ENCODE peak calls at places on chromosome 7, in nine cellular contexts. One of them, this sample, is unnamed. For H3K36me3, the result is how much of the 10 kb centered on the place peaks cover.

GRCh38 chr7:106057962-106058901 is 53.9 kb downstream of the SYPL1 start:
- DNase-seq in lung: peak
- DNase-seq in Caco-2: no peak
- DNase-seq in pancreas: peak
- DNase-seq in adrenal gland: no peak
- DNase-seq in tibial nerve: no peak
- DNase-seq in transverse colon: peak
- DNase-seq in WERI-Rb-1: peak
- DNase-seq in psoas muscle: no peak
- DNase-seq in this sample: peak

GRCh38 chr7:117116221-117116620 is 162.9 kb downstream of the ST7 start:
- DNase-seq in WERI-Rb-1: no peak
- DNase-seq in adrenal gland: no peak
- DNase-seq in transverse colon: no peak
- DNase-seq in psoas muscle: no peak
- DNase-seq in Caco-2: no peak
- DNase-seq in pancreas: no peak
- DNase-seq in tibial nerve: no peak
- DNase-seq in lung: no peak
- DNase-seq in this sample: no peak

GRCh38 chr7:80087051-80087767 is 47.4 kb upstream of the GNAI1 start:
- DNase-seq in psoas muscle: no peak
- DNase-seq in pancreas: no peak
- DNase-seq in adrenal gland: no peak
- DNase-seq in WERI-Rb-1: no peak
- DNase-seq in transverse colon: no peak
- DNase-seq in Caco-2: no peak
- DNase-seq in tibial nerve: no peak
- DNase-seq in lung: no peak
- DNase-seq in this sample: no peak

GRCh38 chr7:85730016-85730415 is 543.2 kb upstream of the SEMA3D start:
- DNase-seq in WERI-Rb-1: no peak
- DNase-seq in adrenal gland: no peak
- DNase-seq in lung: no peak
- DNase-seq in pancreas: no peak
- DNase-seq in Caco-2: no peak
- DNase-seq in psoas muscle: no peak
- DNase-seq in tibial nerve: no peak
- DNase-seq in transverse colon: peak
- DNase-seq in this sample: no peak

GRCh38 chr7:155258233-155258575 is 39.5 kb upstream of the INSIG1 start:
- DNase-seq in WERI-Rb-1: no peak
- DNase-seq in Caco-2: no peak
- DNase-seq in psoas muscle: peak
- DNase-seq in tibial nerve: no peak
- DNase-seq in pancreas: no peak
- DNase-seq in lung: no peak
- DNase-seq in adrenal gland: no peak
- DNase-seq in transverse colon: no peak
- DNase-seq in this sample: no peak

GRCh38 chr7:44294325-44295069 is 30.9 kb downstream of the CAMK2B start:
- DNase-seq in lung: peak
- DNase-seq in Caco-2: no peak
- DNase-seq in tibial nerve: no peak
- DNase-seq in pancreas: no peak
- DNase-seq in WERI-Rb-1: no peak
- DNase-seq in adrenal gland: peak
- DNase-seq in psoas muscle: peak
- DNase-seq in transverse colon: peak
- DNase-seq in this sample: peak

GRCh38 chr7:79159040-79159664 is 294.3 kb downstream of the MAGI2 start:
- DNase-seq in WERI-Rb-1: no peak
- DNase-seq in psoas muscle: no peak
- DNase-seq in tibial nerve: no peak
- DNase-seq in transverse colon: no peak
- DNase-seq in pancreas: no peak
- DNase-seq in adrenal gland: no peak
- DNase-seq in Caco-2: no peak
- DNase-seq in lung: no peak
- DNase-seq in this sample: no peak

GRCh38 chr7:45599851-45600706 is 25.9 kb downstream of the ADCY1 start:
- DNase-seq in Caco-2: no peak
- DNase-seq in psoas muscle: no peak
- DNase-seq in transverse colon: no peak
- DNase-seq in adrenal gland: no peak
- DNase-seq in WERI-Rb-1: peak
- DNase-seq in pancreas: no peak
- DNase-seq in tibial nerve: no peak
- DNase-seq in lung: peak
- DNase-seq in this sample: no peak

GRCh38 chr7:38942431-38943051 is 33.5 kb upstream of the VPS41 start:
- DNase-seq in transverse colon: no peak
- DNase-seq in pancreas: no peak
- DNase-seq in WERI-Rb-1: no peak
- DNase-seq in Caco-2: no peak
- DNase-seq in adrenal gland: no peak
- DNase-seq in psoas muscle: no peak
- DNase-seq in lung: no peak
- DNase-seq in tibial nerve: no peak
- DNase-seq in this sample: no peak

GRCh38 chr7:23918856-23919255 is 208.8 kb downstream of the STK31 start:
- DNase-seq in pancreas: no peak
- DNase-seq in transverse colon: no peak
- DNase-seq in tibial nerve: no peak
- DNase-seq in Caco-2: no peak
- DNase-seq in psoas muscle: no peak
- DNase-seq in lung: no peak
- DNase-seq in adrenal gland: no peak
- DNase-seq in WERI-Rb-1: no peak
- DNase-seq in this sample: no peak

GRCh38 chr7:79876769-79877362 is 257.8 kb upstream of the GNAI1 start:
- DNase-seq in psoas muscle: no peak
- DNase-seq in WERI-Rb-1: no peak
- DNase-seq in tibial nerve: no peak
- DNase-seq in adrenal gland: no peak
- DNase-seq in transverse colon: no peak
- DNase-seq in pancreas: no peak
- DNase-seq in Caco-2: no peak
- DNase-seq in lung: no peak
- DNase-seq in this sample: no peak

GRCh38 chr7:134122980-134123379 is 4.2 kb upstream of the LRGUK start:
- DNase-seq in transverse colon: no peak
- DNase-seq in lung: no peak
- DNase-seq in tibial nerve: no peak
- DNase-seq in psoas muscle: no peak
- DNase-seq in adrenal gland: no peak
- DNase-seq in pancreas: no peak
- DNase-seq in Caco-2: no peak
- DNase-seq in WERI-Rb-1: no peak
- DNase-seq in this sample: no peak

GRCh38 chr7:137681657-137682562 is 164.9 kb downstream of the DGKI start:
- DNase-seq in transverse colon: no peak
- DNase-seq in lung: no peak
- DNase-seq in pancreas: no peak
- DNase-seq in psoas muscle: no peak
- DNase-seq in tibial nerve: no peak
- DNase-seq in adrenal gland: no peak
- DNase-seq in WERI-Rb-1: no peak
- DNase-seq in Caco-2: no peak
- DNase-seq in this sample: no peak

GRCh38 chr7:113872981-113873380 is 45.8 kb downstream of the PPP1R3A start:
- DNase-seq in transverse colon: no peak
- DNase-seq in tibial nerve: no peak
- DNase-seq in Caco-2: no peak
- DNase-seq in WERI-Rb-1: no peak
- DNase-seq in psoas muscle: no peak
- DNase-seq in lung: no peak
- DNase-seq in pancreas: no peak
- DNase-seq in adrenal gland: no peak
- DNase-seq in this sample: no peak

GRCh38 chr7:55133630-55134392 is 115.0 kb downstream of the EGFR start:
- DNase-seq in lung: peak
- DNase-seq in tibial nerve: no peak
- DNase-seq in adrenal gland: no peak
- DNase-seq in Caco-2: no peak
- DNase-seq in WERI-Rb-1: no peak
- DNase-seq in pancreas: no peak
- DNase-seq in psoas muscle: peak
- DNase-seq in transverse colon: no peak
- DNase-seq in this sample: peak

GRCh38 chr7:158952776-158953175 is 96.4 kb downstream of the DYNC2I1 start:
- DNase-seq in adrenal gland: no peak
- DNase-seq in transverse colon: no peak
- DNase-seq in tibial nerve: no peak
- DNase-seq in WERI-Rb-1: no peak
- DNase-seq in lung: no peak
- DNase-seq in psoas muscle: no peak
- DNase-seq in pancreas: no peak
- DNase-seq in Caco-2: no peak
- DNase-seq in this sample: no peak

GRCh38 chr7:19079066-19079465 is 38.4 kb downstream of the TWIST1 start:
- DNase-seq in pancreas: no peak
- DNase-seq in psoas muscle: no peak
- DNase-seq in transverse colon: no peak
- DNase-seq in Caco-2: peak
- DNase-seq in adrenal gland: no peak
- DNase-seq in WERI-Rb-1: no peak
- DNase-seq in tibial nerve: no peak
- DNase-seq in lung: no peak
- DNase-seq in this sample: no peak

GRCh38 chr7:67788689-67789088 is 792.1 kb downstream of the TYW1 start:
- DNase-seq in lung: no peak
- DNase-seq in transverse colon: no peak
- DNase-seq in pancreas: no peak
- DNase-seq in WERI-Rb-1: peak
- DNase-seq in psoas muscle: no peak
- DNase-seq in adrenal gland: peak
- DNase-seq in Caco-2: no peak
- DNase-seq in tibial nerve: no peak
- DNase-seq in this sample: peak

GRCh38 chr7:152974577-152974976 is 215.0 kb downstream of the ACTR3B start:
- DNase-seq in transverse colon: no peak
- DNase-seq in pancreas: no peak
- DNase-seq in Caco-2: no peak
- DNase-seq in WERI-Rb-1: no peak
- DNase-seq in lung: no peak
- DNase-seq in tibial nerve: no peak
- DNase-seq in psoas muscle: no peak
- DNase-seq in adrenal gland: no peak
- DNase-seq in this sample: no peak

GRCh38 chr7:152979376-152979775 is 219.8 kb downstream of the ACTR3B start:
- DNase-seq in psoas muscle: no peak
- DNase-seq in Caco-2: no peak
- DNase-seq in pancreas: no peak
- DNase-seq in lung: no peak
- DNase-seq in transverse colon: no peak
- DNase-seq in adrenal gland: peak
- DNase-seq in WERI-Rb-1: no peak
- DNase-seq in tibial nerve: no peak
- DNase-seq in this sample: no peak
- H3K4me3 ChIP-seq in psoas muscle: no peak
- H3K4me3 ChIP-seq in Caco-2: no peak
- H3K4me3 ChIP-seq in pancreas: no peak
- H3K4me3 ChIP-seq in lung: no peak
- H3K4me3 ChIP-seq in transverse colon: no peak
- H3K4me3 ChIP-seq in adrenal gland: no peak
- H3K4me3 ChIP-seq in WERI-Rb-1: no peak
- H3K4me3 ChIP-seq in tibial nerve: no peak
- H3K4me3 ChIP-seq in this sample: no peak

GRCh38 chr7:118349604-118350003 is 125.1 kb downstream of the ANKRD7 start:
- DNase-seq in pancreas: no peak
- DNase-seq in Caco-2: no peak
- DNase-seq in transverse colon: no peak
- DNase-seq in WERI-Rb-1: no peak
- DNase-seq in lung: no peak
- DNase-seq in psoas muscle: no peak
- DNase-seq in tibial nerve: no peak
- DNase-seq in adrenal gland: no peak
- DNase-seq in this sample: no peak

GRCh38 chr7:118350260-118350659 is 125.8 kb downstream of the ANKRD7 start:
- DNase-seq in WERI-Rb-1: no peak
- DNase-seq in Caco-2: no peak
- DNase-seq in adrenal gland: no peak
- DNase-seq in pancreas: no peak
- DNase-seq in psoas muscle: no peak
- DNase-seq in tibial nerve: no peak
- DNase-seq in lung: no peak
- DNase-seq in transverse colon: no peak
- DNase-seq in this sample: no peak

GRCh38 chr7:118352854-118353453 is 128.4 kb downstream of the ANKRD7 start:
- DNase-seq in WERI-Rb-1: no peak
- DNase-seq in tibial nerve: no peak
- DNase-seq in Caco-2: peak
- DNase-seq in adrenal gland: no peak
- DNase-seq in transverse colon: no peak
- DNase-seq in pancreas: no peak
- DNase-seq in lung: no peak
- DNase-seq in psoas muscle: no peak
- DNase-seq in this sample: no peak
- TF ChIP-seq CTCF in WERI-Rb-1: no peak
- TF ChIP-seq CTCF in tibial nerve: no peak
- TF ChIP-seq CTCF in Caco-2: peak
- TF ChIP-seq CTCF in adrenal gland: peak
- TF ChIP-seq CTCF in transverse colon: no peak
- TF ChIP-seq CTCF in pancreas: no peak
- TF ChIP-seq CTCF in lung: no peak
- TF ChIP-seq CTCF in psoas muscle: peak
- TF ChIP-seq CTCF in this sample: no peak

GRCh38 chr7:48106906-48107659 is 18.0 kb downstream of the UPP1 start:
- DNase-seq in transverse colon: no peak
- DNase-seq in lung: no peak
- DNase-seq in tibial nerve: no peak
- DNase-seq in pancreas: no peak
- DNase-seq in Caco-2: no peak
- DNase-seq in WERI-Rb-1: no peak
- DNase-seq in psoas muscle: no peak
- DNase-seq in adrenal gland: no peak
- DNase-seq in this sample: no peak
- H3K36me3 ChIP-seq in transverse colon: under half
- H3K36me3 ChIP-seq in lung: under half
- H3K36me3 ChIP-seq in tibial nerve: half or more
- H3K36me3 ChIP-seq in pancreas: under half
- H3K36me3 ChIP-seq in Caco-2: under half
- H3K36me3 ChIP-seq in WERI-Rb-1: under half
- H3K36me3 ChIP-seq in psoas muscle: under half
- H3K36me3 ChIP-seq in adrenal gland: half or more
- H3K36me3 ChIP-seq in this sample: under half

DNA sequence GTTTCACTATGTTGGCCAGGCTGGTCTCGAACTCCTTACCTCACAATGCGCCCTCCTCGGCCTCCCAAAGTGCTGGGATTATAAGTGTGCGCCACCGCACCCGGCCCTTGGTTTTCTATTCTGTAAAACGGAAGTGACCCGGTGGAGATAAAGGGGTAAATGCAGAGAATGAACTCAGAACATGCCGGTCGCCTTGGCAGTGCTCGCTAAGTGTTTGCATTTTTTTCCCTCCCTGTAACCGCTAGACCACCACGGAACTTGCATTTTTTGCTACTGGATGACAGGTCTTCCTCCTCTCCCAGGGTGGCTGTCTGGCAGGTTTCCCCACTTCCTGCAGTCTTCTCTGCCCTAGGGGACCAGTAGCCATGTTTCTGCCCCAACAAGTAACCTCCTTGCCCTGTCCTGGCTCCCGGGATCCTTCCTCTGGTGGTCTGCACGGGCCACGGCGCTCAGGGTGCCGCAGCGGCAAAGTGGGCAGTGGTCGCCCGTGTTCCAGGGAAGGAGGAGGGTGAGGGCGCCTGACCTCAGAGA is 18.8 kb upstream of the GNA12 start:
- DNase-seq in psoas muscle: no peak
- DNase-seq in pancreas: no peak
- DNase-seq in tibial nerve: no peak
- DNase-seq in Caco-2: no peak
- DNase-seq in WERI-Rb-1: no peak
- DNase-seq in lung: no peak
- DNase-seq in adrenal gland: no peak
- DNase-seq in transverse colon: no peak
- DNase-seq in this sample: no peak
- H3K4me3 ChIP-seq in psoas muscle: no peak
- H3K4me3 ChIP-seq in pancreas: no peak
- H3K4me3 ChIP-seq in tibial nerve: no peak
- H3K4me3 ChIP-seq in Caco-2: no peak
- H3K4me3 ChIP-seq in WERI-Rb-1: no peak
- H3K4me3 ChIP-seq in lung: no peak
- H3K4me3 ChIP-seq in adrenal gland: no peak
- H3K4me3 ChIP-seq in transverse colon: no peak
- H3K4me3 ChIP-seq in this sample: no peak